ENCODE peak calls at places on chromosomes 5 and 9, in five cellular contexts. K, N, J, Z and E are unnamed samples.

GRCh38 chr9:136153381-136154065 is 34.8 kb upstream of the TMEM250 start:
- DNase-seq in K (no peak), N (no peak), J (no peak), Z (no peak), E (no peak)

GRCh38 chr5:122741681-122742080 is 33.2 kb upstream of the SNX2 start:
- DNase-seq in K (no peak), N (peak), J (no peak), Z (no peak), E (peak)

GRCh38 chr9:98819231-98819630 is 11.8 kb downstream of the GALNT12 start:
- DNase-seq in K (no peak), N (no peak), J (no peak), Z (no peak), E (no peak)

GRCh38 chr5:10672285-10673044 is 88.6 kb downstream of the DAP start:
- DNase-seq in K (no peak), N (no peak), J (no peak), Z (no peak), E (no peak)

GRCh38 chr9:8156336-8156735 is 356.8 kb upstream of the DMAC1 start:
- DNase-seq in K (no peak), N (no peak), J (no peak), Z (no peak), E (no peak)

GRCh38 chr5:132883261-132883834 is 9.9 kb downstream of the LEAP2 start:
- DNase-seq in K (peak), N (peak), J (no peak), Z (no peak), E (peak)

GRCh38 chr5:172088801-172089200 is 82.4 kb upstream of the FBXW11 start:
- DNase-seq in K (no peak), N (no peak), J (no peak), Z (no peak), E (no peak)

GRCh38 chr5:171432076-171432475 is 12.6 kb downstream of the FGF18 start:
- DNase-seq in K (no peak), N (no peak), J (no peak), Z (no peak), E (no peak)

GRCh38 chr5:26981750-26982149 is 56.6 kb downstream of the CDH9 start:
- DNase-seq in K (no peak), N (no peak), J (no peak), Z (no peak), E (no peak)

GRCh38 chr9:108784998-108785397 is 70.8 kb downstream of the ACTL7B start:
- DNase-seq in K (no peak), N (no peak), J (no peak), Z (no peak), E (no peak)

GRCh38 chr5:31464081-31464480 is 67.8 kb downstream of the DROSHA start:
- DNase-seq in K (no peak), N (no peak), J (no peak), Z (no peak), E (no peak)

GRCh38 chr9:75175395-75175794 is 87.1 kb downstream of the OSTF1 start:
- DNase-seq in K (no peak), N (no peak), J (no peak), Z (no peak), E (no peak)

GRCh38 chr9:114155967-114156294 is 594 bp downstream of the COL27A1 start:
- DNase-seq in K (no peak), N (no peak), J (no peak), Z (no peak), E (peak)

GRCh38 chr5:108311682-108312081 is 70.2 kb downstream of the FBXL17 start:
- DNase-seq in K (no peak), N (no peak), J (no peak), Z (no peak), E (no peak)

GRCh38 chr5:5381259-5382006 is 41.0 kb upstream of the ICE1 start:
- DNase-seq in K (no peak), N (no peak), J (no peak), Z (no peak), E (no peak)

GRCh38 chr5:155154973-155155372 is 141.4 kb downstream of the KIF4B start:
- DNase-seq in K (no peak), N (no peak), J (no peak), Z (no peak), E (no peak)

GRCh38 chr9:38338359-38339014 is 54.0 kb upstream of the ALDH1B1 start:
- DNase-seq in K (no peak), N (no peak), J (no peak), Z (no peak), E (no peak)

GRCh38 chr5:150315245-150315644 is 12.5 kb upstream of the ARSI start:
- DNase-seq in K (no peak), N (no peak), J (no peak), Z (no peak), E (no peak)

GRCh38 chr5:150319484-150319790 is 16.7 kb upstream of the ARSI start:
- DNase-seq in K (no peak), N (no peak), J (no peak), Z (no peak), E (no peak)

GRCh38 chr5:150320048-150320555 is 17.4 kb upstream of the ARSI start:
- DNase-seq in K (peak), N (peak), J (peak), Z (peak), E (peak)

GRCh38 chr5:150318613-150319483 is 16.1 kb upstream of the ARSI start:
- DNase-seq in K (no peak), N (no peak), J (no peak), Z (peak), E (peak)

DNA sequence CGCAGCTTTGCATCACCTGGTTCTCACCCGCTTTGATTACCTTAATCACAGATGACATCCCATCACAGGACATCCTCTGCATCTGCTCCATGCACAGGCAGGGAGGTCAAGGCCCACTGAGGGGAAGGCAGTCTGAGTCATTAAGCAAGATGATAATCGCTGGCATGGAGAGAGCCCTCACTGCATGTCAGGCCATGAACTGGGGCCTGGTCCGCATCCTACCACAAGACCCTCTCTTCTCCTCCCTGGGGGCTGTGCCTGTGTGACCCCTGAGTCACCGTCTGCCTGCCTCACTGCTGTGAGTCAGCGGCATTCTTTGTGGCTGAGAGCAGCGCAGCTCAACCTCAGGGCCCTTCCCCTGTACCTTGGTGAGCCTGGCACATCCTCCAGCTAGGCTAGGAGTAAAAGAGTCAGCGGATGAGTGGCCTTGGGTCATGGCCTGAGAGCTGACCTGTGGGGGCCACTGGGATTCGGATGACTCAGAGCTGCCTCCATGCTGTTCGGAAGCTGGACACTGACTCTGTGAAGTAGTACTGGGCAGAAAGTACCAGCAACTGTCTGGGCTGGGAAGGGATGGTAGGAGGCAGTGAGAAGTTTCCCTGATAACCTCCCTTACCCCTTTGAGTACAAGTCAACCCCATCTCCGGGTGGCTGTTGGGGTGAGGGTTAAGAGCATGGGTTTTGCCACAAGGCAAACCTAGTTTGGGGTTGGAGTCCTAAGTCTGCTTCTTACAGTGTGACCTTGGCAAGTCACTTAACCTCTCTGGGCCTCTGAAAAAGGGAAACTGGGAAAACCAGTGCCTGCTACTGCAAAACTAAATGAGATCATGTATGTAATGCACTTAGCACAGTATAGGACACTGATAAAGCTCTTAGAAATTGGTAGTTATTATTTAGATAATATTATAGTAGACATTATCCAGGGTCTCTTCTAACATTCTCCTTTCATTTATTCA is 14.6 kb upstream of the ARSI start:
- DNase-seq in K (peak), N (peak), J (no peak), Z (peak), E (peak)
- H3K27ac ChIP-seq in K (peak), N (peak), J (peak), Z (peak), E (peak)

GRCh38 chr5:53479656-53480473 is 564 bp upstream of the FST start:
- DNase-seq in K (peak), N (peak), J (peak), Z (no peak), E (peak)

GRCh38 chr5:53481354-53481886 is 991 bp downstream of the FST start:
- DNase-seq in K (no peak), N (peak), J (no peak), Z (no peak), E (no peak)

GRCh38 chr5:53482717-53483638 is 2.5 kb downstream of the FST start:
- DNase-seq in K (no peak), N (peak), J (no peak), Z (no peak), E (peak)

GRCh38 chr5:53480474-53481353 is at the start of gene FST:
- DNase-seq in K (peak), N (peak), J (no peak), Z (no peak), E (peak)

GRCh38 chr5:53481887-53482716 is 1.7 kb downstream of the FST start:
- DNase-seq in K (peak), N (peak), J (peak), Z (no peak), E (peak)
- H3K27ac ChIP-seq in K (peak), N (peak), J (peak), Z (peak), E (peak)

DNA sequence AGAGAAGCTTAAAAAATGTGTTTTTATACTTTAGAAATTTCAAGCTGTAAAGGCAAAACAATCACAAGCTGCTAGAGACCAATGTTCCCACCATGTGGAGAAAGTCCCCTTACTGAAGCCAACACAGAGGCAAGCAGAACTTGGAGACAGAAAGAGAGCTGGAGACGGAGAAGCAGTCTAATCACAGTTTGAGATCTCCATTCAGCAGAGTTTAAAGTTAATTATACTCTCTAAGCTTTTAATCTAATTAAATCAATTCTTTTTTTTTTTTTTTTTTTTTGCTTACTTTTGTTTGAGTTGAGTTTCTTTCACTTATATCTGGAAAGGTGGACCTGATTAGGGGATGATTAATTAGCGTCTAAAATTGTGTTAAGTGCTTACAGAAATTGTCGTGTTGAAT is 1534.3 kb downstream of the MAT2B start:
- DNase-seq in K (no peak), N (no peak), J (no peak), Z (no peak), E (no peak)
- H3K27ac ChIP-seq in K (no peak), N (no peak), J (no peak), Z (no peak), E (no peak)

DNA sequence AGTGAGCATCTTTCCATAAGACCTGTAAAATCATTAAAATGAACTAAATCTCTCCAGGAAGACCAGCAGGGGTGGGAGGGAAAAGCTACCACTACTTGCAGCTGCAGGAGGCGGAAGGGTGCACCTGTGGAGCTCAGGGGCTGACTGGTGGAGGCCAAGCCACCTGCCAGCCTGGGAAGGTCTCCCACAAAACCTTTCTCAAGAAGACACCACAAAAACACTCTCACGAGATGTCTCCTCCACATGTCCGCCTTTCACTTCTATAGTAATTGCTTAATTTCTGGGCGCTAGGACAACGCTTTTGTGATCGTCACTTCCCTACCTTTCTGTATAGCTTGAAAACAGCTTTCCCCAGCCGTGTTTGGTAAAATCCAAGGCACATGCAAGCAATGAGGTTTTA is 114.4 kb downstream of the ROR2 start:
- DNase-seq in K (no peak), N (no peak), J (no peak), Z (no peak), E (no peak)
- H3K27ac ChIP-seq in K (no peak), N (no peak), J (no peak), Z (no peak), E (no peak)